ENCODE peak calls at places on chromosomes 2 and 18, in six cellular contexts. M is GM20000; B is left ventricle myocardium superior; J is EL; D is HuH-7.5; R is stimulated activated CD8-positive, alpha-beta memory T cell treated with anti-CD3 and anti-CD28 coated beads, Interleukin-15, amount 100 ng/mL, for 24 hours. N is an unnamed sample.

GRCh38 chr2:120541553-120541932 is 194.1 kb upstream of the GLI2 start:
- DNase-seq in B (peak; percentile 41), D (no peak), J (peak; percentile 55), M (no peak), R (no peak), N (peak; percentile 75)

GRCh38 chr18:9842446-9842845 is 43.3 kb upstream of the TXNDC2 start:
- DNase-seq in R (no peak), M (no peak), B (no peak), D (no peak), J (no peak), N (no peak)

GRCh38 chr2:44093970-44094369 is 74.7 kb upstream of the PPM1B start:
- DNase-seq in B (no peak), R (no peak), J (no peak), M (no peak), D (no peak), N (no peak)

GRCh38 chr2:77579076-77579769 is 57.0 kb upstream of the LRRTM4 start:
- DNase-seq in B (no peak), J (no peak), M (no peak), R (no peak), D (no peak), N (no peak)

GRCh38 chr2:147937744-147938349 is 82.7 kb downstream of the ORC4 start:
- DNase-seq in J (peak; percentile 26), B (no peak), R (no peak), M (peak; percentile 7), D (no peak), N (peak; percentile 45)

GRCh38 chr2:72837171-72837570 is 11.3 kb upstream of the EXOC6B start:
- DNase-seq in D (no peak), B (no peak), R (no peak), M (no peak), J (peak; percentile 29), N (peak; percentile 52)

GRCh38 chr2:232341061-232341738 is 37.4 kb upstream of the ALPP start:
- DNase-seq in J (no peak), D (no peak), B (peak; percentile 32), R (no peak), M (no peak), N (peak; percentile 12)

GRCh38 chr2:55874338-55874737 is 49.2 kb downstream of the EFEMP1 start:
- DNase-seq in M (no peak), B (no peak), J (no peak), R (no peak), D (no peak), N (no peak)

N was measured in EH.